ENCODE peak calls at places on chromosome 16, in four cellular contexts. Q is mucosa of descending colon, Z is astrocyte, H is heart right ventricle. O is an unnamed sample.

GRCh38 chr16:11639008-11639562 is 29.2 kb upstream of the SNN start:
- DNase-seq in H (no peak), Z (no peak), Q (no peak), O (no peak)

GRCh38 chr16:13453938-13454553 is 465.9 kb upstream of the ERCC4 start:
- DNase-seq in Z (no peak), Q (no peak), H (no peak), O (no peak)

GRCh38 chr16:80569440-80570105 is 28.8 kb downstream of the DYNLRB2 start:
- DNase-seq in Z (peak; percentile 92), Q (no peak), H (no peak), O (peak; percentile 18)

GRCh38 chr16:30561212-30561816 is 3.1 kb upstream of the ZNF764 start:
- DNase-seq in Q (peak; percentile 69), Z (no peak), H (peak; percentile 63), O (no peak)

GRCh38 chr16:49470550-49470949 is 96.9 kb downstream of the C16orf78 start:
- DNase-seq in H (no peak), Z (no peak), Q (no peak), O (no peak)

GRCh38 chr16:28531777-28532744 is 6.7 kb downstream of the NUPR1 start:
- DNase-seq in Q (peak; percentile 88), Z (no peak), H (peak; percentile 79), O (no peak)

GRCh38 chr16:27844826-27845225 is 218.7 kb downstream of the GSG1L start:
- DNase-seq in H (no peak), Z (no peak), Q (no peak), O (no peak)

GRCh38 chr16:28863929-28864886 is 565 bp downstream of the SH2B1 start:
- DNase-seq in Z (peak; percentile 58), H (no peak), Q (no peak), O (no peak)

GRCh38 chr16:15597135-15597534 is 45.8 kb downstream of the MARF1 start:
- DNase-seq in H (no peak), Q (no peak), Z (no peak), O (no peak)

GRCh38 chr16:77406680-77407079 is 28.2 kb downstream of the ADAMTS18 start:
- DNase-seq in H (no peak), Z (no peak), Q (no peak), O (no peak)

GRCh38 chr16:65509172-65509571 is 387.3 kb upstream of the CDH11 start:
- DNase-seq in Q (no peak), H (no peak), Z (no peak), O (no peak)

GRCh38 chr16:35746281-35746962 is 2287.0 kb downstream of the TP53TG3F start:
- DNase-seq in Z (no peak), Q (peak; percentile 35), H (no peak), O (no peak)

GRCh38 chr16:17298238-17298637 is 172.5 kb downstream of the XYLT1 start:
- DNase-seq in Q (no peak), H (no peak), Z (no peak), O (no peak)

GRCh38 chr16:2979669-2980226 is 498 bp downstream of the PKMYT1 start:
- DNase-seq in Z (no peak), Q (peak; percentile 66), H (no peak), O (no peak)

GRCh38 chr16:2091722-2092620 is 43.7 kb downstream of the PKD1 start:
- DNase-seq in Q (peak; percentile 91), Z (no peak), H (no peak), O (no peak)

GRCh38 chr16:30615358-30616076 is 5.3 kb upstream of the ZNF689 start:
- DNase-seq in H (peak; percentile 67), Q (peak; percentile 82), Z (no peak), O (no peak)

GRCh38 chr16:87725596-87726235 is 40.1 kb downstream of the KLHDC4 start:
- DNase-seq in Q (no peak), Z (peak; percentile 74), H (no peak), O (no peak)

GRCh38 chr16:56389554-56389953 is 35.8 kb downstream of the AMFR start:
- DNase-seq in Q (no peak), Z (peak; percentile 98), H (no peak), O (no peak)

GRCh38 chr16:75333770-75334169 is 82.3 kb upstream of the BCAR1 start:
- DNase-seq in Q (no peak), H (no peak), Z (peak; percentile 23), O (no peak)

GRCh38 chr16:19912445-19913305 is 28.0 kb upstream of the GPRC5B start:
- DNase-seq in H (no peak), Z (peak; percentile 8), Q (no peak), O (peak; percentile 47)

GRCh38 chr16:69711115-69711740 is 15.1 kb downstream of the NQO1 start:
- DNase-seq in Z (peak; percentile 92), H (no peak), Q (no peak), O (peak; percentile 63)

GRCh38 chr16:81446318-81447275 is 2.0 kb downstream of the CMIP start:
- DNase-seq in Q (peak; percentile 75), H (no peak), Z (peak; percentile 41), O (no peak)

GRCh38 chr16:86554917-86555762 is at the start of gene MTHFSD:
- DNase-seq in H (peak; percentile 96), Q (peak; percentile 94), Z (peak; percentile 76), O (peak; percentile 56)

GRCh38 chr16:50692999-50693781 is at the start of gene NOD2:
- DNase-seq in Q (peak; percentile 61), H (no peak), Z (peak; percentile 10), O (no peak)
- H3K36me3 ChIP-seq in Q (no peaks in the 10 kb centered on the region), H (no peaks in the 10 kb centered on the region), Z (no peaks in the 10 kb centered on the region), O (no peaks in the 10 kb centered on the region)

DNA sequence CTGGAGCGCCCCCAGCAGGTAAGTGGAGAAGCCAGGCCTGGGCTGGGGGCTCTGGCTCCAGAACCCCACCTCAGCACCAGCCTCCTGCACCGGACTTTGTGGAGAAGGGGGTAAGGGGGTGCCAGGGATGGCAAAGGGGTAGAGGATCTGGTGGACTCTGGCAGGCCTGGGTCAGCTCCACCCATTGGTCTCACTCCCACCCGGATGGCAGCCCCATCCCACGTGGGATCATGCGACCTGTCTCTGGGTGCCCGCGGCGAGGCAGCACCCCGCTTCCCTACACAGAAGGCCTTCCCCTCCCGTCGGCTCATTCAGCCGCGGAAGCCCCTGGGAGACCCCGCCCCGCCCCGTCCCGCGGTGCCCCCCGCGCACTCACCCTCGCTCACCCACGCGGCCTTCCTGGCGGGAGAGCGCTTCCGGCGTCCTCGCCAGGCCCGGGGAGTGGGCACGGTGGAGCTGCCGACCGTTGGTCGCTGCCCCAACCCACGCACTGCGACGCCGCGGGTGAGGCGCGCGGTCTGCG is 498 bp upstream of the PLEKHG4 start:
- DNase-seq in Z (no peak), H (no peak), Q (peak; percentile 68), O (no peak)
- H3K4me3 ChIP-seq in Z (peak overlapping the region; percentile 61), H (peak overlapping the region; percentile 53), Q (peak overlapping the region; percentile 67), O (peak overlapping the region; percentile 49)

DNA sequence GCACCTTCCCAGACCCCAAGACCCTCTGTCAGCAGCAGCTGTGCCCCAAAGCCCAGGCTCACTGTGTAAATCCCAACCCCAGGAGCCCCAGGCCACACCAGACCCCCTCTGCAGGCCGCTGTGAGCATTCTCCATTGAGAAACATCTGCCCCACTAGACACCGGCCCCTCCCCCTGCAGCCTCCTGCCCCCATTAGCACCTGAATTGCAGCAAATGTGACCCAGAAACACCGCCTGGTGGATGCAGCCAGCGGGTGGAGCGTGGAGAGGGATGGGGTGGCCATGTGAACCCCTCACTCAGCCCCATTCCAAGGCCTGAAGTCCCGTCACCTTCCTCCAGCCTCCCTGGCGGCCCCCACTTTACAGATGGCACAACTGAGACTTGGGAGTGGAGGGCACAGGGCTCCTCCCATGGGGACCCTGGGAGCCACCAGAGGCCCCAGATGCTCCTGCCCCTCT is 2.2 kb downstream of the UBALD1 start:
- DNase-seq in Z (no peak), H (no peak), Q (no peak), O (no peak)
- TF ChIP-seq CTCF in Z (no peak), H (no peak), Q (no peak), O (peak; percentile 6)

DNA sequence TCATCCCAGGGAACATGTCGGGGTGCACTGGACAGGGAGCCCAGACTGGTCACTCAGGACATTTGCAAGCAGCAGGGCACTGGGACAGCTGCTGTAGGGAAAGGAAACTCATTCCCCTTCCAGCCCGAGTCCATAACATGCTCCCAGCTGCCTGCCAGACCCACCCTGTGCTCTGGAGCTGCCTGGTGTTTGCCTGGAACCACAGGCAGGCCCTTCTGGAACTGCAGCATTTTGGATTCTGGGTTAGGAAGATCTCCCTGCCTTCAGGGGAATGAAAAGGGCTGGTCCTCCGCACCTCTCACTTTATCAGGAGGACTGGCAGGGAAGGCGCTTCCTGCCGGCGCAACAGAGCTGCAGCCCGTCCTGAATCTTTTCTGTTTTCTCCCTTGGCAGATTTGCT is 41.2 kb downstream of the MEAK7 start:
- DNase-seq in Z (no peak), Q (no peak), H (no peak), O (no peak)
- H3K36me3 ChIP-seq in Z (peaks cover 17% of the 10 kb centered on the region), Q (no peaks in the 10 kb centered on the region), H (peaks cover 24% of the 10 kb centered on the region), O (peaks cover 1% of the 10 kb centered on the region)

GRCh38 chr16:25692734-25693508 is 1.2 kb downstream of the HS3ST4 start:
- DNase-seq in Z (no peak), H (no peak), Q (no peak), O (no peak)

GRCh38 chr16:25690563-25691143 is 1.1 kb upstream of the HS3ST4 start:
- DNase-seq in Z (no peak), Q (no peak), H (no peak), O (no peak)

GRCh38 chr16:25691519-25692091 is at the start of gene HS3ST4:
- DNase-seq in Z (no peak), Q (no peak), H (no peak), O (no peak)

GRCh38 chr16:25692307-25692706 is 548 bp downstream of the HS3ST4 start:
- DNase-seq in H (peak; percentile 6), Q (no peak), Z (no peak), O (no peak)

GRCh38 chr16:25693621-25694020 is 1.9 kb downstream of the HS3ST4 start:
- DNase-seq in Q (no peak), Z (no peak), H (no peak), O (no peak)
- H3K4me3 ChIP-seq in Q (no peak overlapping the region), Z (no peak overlapping the region), H (no peak overlapping the region), O (no peak overlapping the region)

GRCh38 chr16:5025171-5025632 is 8.5 kb downstream of the NAGPA start:
- DNase-seq in Z (no peak), Q (no peak), H (peak; percentile 46), O (no peak)
- TF ChIP-seq CTCF in Z (peak; percentile 4), Q (no peak), H (peak; percentile 52), O (peak; percentile 60)

O was measured in kidney epithelial cell.